ENCODE peak calls at places on chromosomes 7 and 10, in seven cellular contexts. I is epithelial cell of esophagus, J is GM19239, A is astrocyte of the spinal cord, O is gastrocnemius medialis, U is activated T-helper 1 cell treated with Interleukin-2 at 50 U/mL for 16 hours, B is endodermal cell. X is an unnamed sample.

GRCh38 chr10:3532644-3533043 is 252.4 kb downstream of the KLF6 start:
- DNase-seq in I (peak; percentile 91), J (no peak), A (peak; percentile 39), O (no peak), U (no peak), B (no peak), X (no peak)

GRCh38 chr10:12812541-12812940 is 189.0 kb downstream of the CCDC3 start:
- DNase-seq in I (no peak), J (no peak), A (no peak), O (no peak), U (no peak), B (no peak), X (no peak)

GRCh38 chr7:28360739-28361138 is 51.6 kb upstream of the CREB5 start:
- DNase-seq in I (no peak), J (no peak), A (no peak), O (no peak), U (no peak), B (no peak), X (no peak)

GRCh38 chr10:101650841-101651240 is 44.1 kb downstream of the FBXW4 start:
- DNase-seq in I (no peak), J (no peak), A (no peak), O (no peak), U (no peak), B (no peak), X (no peak)

GRCh38 chr7:106284516-106285050 is at the start of gene NAMPT:
- DNase-seq in I (peak; percentile 30), J (no peak), A (no peak), O (peak; percentile 14), U (peak; percentile 27), B (peak; percentile 88), X (peak; percentile 27)

GRCh38 chr7:7911339-7911738 is 57.3 kb upstream of the GLCCI1 start:
- DNase-seq in I (peak; percentile 34), J (no peak), A (peak; percentile 74), O (no peak), U (no peak), B (peak; percentile 59), X (peak; percentile 98)

GRCh38 chr7:78218051-78218450 is 419.5 kb downstream of the PHTF2 start:
- DNase-seq in I (peak; percentile 48), J (no peak), A (no peak), O (no peak), U (no peak), B (no peak), X (no peak)

GRCh38 chr7:45921699-45922519 is 837 bp upstream of the IGFBP3 start:
- DNase-seq in I (peak; percentile 67), J (no peak), A (peak; percentile 83), O (no peak), U (no peak), B (peak; percentile 94), X (peak; percentile 82)

GRCh38 chr10:24759706-24760105 is 36.0 kb upstream of the ARHGAP21 start:
- DNase-seq in I (no peak), J (no peak), A (no peak), O (no peak), U (no peak), B (no peak), X (no peak)

GRCh38 chr10:112490543-112490942 is 43.5 kb downstream of the VTI1A start:
- DNase-seq in I (peak; percentile 4), J (no peak), A (peak; percentile 20), O (no peak), U (no peak), B (peak; percentile 49), X (no peak)

GRCh38 chr7:154178890-154179289 is 126.7 kb downstream of the DPP6 start:
- DNase-seq in I (peak; percentile 11), J (no peak), A (no peak), O (no peak), U (no peak), B (no peak), X (no peak)

GRCh38 chr10:129771576-129772471 is 192.2 kb downstream of the EBF3 start:
- DNase-seq in I (no peak), J (no peak), A (no peak), O (no peak), U (no peak), B (peak; percentile 20), X (no peak)

GRCh38 chr10:1197384-1197783 is 141.2 kb downstream of the WDR37 start:
- DNase-seq in I (no peak), J (no peak), A (no peak), O (no peak), U (no peak), B (no peak), X (no peak)

GRCh38 chr10:8487346-8487745 is 432.9 kb downstream of the GATA3 start:
- DNase-seq in I (no peak), J (no peak), A (no peak), O (no peak), U (no peak), B (no peak), X (no peak)

GRCh38 chr10:19117419-19117818 is 68.8 kb downstream of the MALRD1 start:
- DNase-seq in I (no peak), J (no peak), A (no peak), O (no peak), U (no peak), B (no peak), X (no peak)

GRCh38 chr10:77416327-77417135 is 221.1 kb downstream of the KCNMA1 start:
- DNase-seq in I (peak; percentile 46), J (no peak), A (peak; percentile 90), O (no peak), U (no peak), B (no peak), X (peak; percentile 76)

GRCh38 chr10:70232155-70232858 is 922 bp downstream of the PPA1 start:
- DNase-seq in I (peak; percentile 69), J (no peak), A (peak; percentile 45), O (no peak), U (peak; percentile 6), B (peak; percentile 71), X (peak; percentile 74)

GRCh38 chr10:84478155-84478554 is 149.8 kb downstream of the CCSER2 start:
- DNase-seq in I (peak; percentile 71), J (no peak), A (no peak), O (no peak), U (no peak), B (no peak), X (peak; percentile 57)

GRCh38 chr10:81479316-81479715 is 395.7 kb upstream of the NRG3 start:
- DNase-seq in I (no peak), J (no peak), A (no peak), O (no peak), U (no peak), B (peak; percentile 63), X (no peak)

GRCh38 chr7:28629216-28629848 is 217.0 kb downstream of the CREB5 start:
- DNase-seq in I (no peak), J (no peak), A (peak; percentile 22), O (no peak), U (no peak), B (no peak), X (peak; percentile 35)

GRCh38 chr7:99740573-99741437 is 5.8 kb upstream of the CYP3A7 start:
- DNase-seq in I (peak; percentile 80), J (no peak), A (no peak), O (peak; percentile 67), U (no peak), B (no peak), X (peak; percentile 63)

GRCh38 chr10:75592888-75593643 is 161.6 kb downstream of the LRMDA start:
- DNase-seq in I (no peak), J (no peak), A (no peak), O (no peak), U (no peak), B (no peak), X (no peak)

GRCh38 chr7:29888006-29888405 is 81.7 kb downstream of the WIPF3 start:
- DNase-seq in I (no peak), J (no peak), A (no peak), O (no peak), U (no peak), B (no peak), X (no peak)

GRCh38 chr7:125299366-125299765 is 369.7 kb upstream of the POT1 start:
- DNase-seq in I (no peak), J (no peak), A (no peak), O (no peak), U (no peak), B (no peak), X (no peak)

X was measured in fibroblast of villous mesenchyme.